ENCODE peak calls at places on chromosomes 6 and 20, in four cellular contexts. One of them, this sample, is unnamed.

GRCh38 chr6:138945354-138945753 is 42.7 kb downstream of the REPS1 start:
- DNase-seq in heart right ventricle: no peak
- DNase-seq in fibroblast of lung: no peak
- DNase-seq in bronchial epithelial cell: no peak
- DNase-seq in this sample: no peak

GRCh38 chr6:35170166-35170565 is 29.0 kb upstream of the TCP11 start:
- DNase-seq in heart right ventricle: no peak
- DNase-seq in fibroblast of lung: no peak
- DNase-seq in bronchial epithelial cell: no peak
- DNase-seq in this sample: no peak

GRCh38 chr6:75882734-75883133 is 133.7 kb downstream of the MYO6 start:
- DNase-seq in heart right ventricle: no peak
- DNase-seq in fibroblast of lung: peak; percentile 87
- DNase-seq in bronchial epithelial cell: peak; percentile 78
- DNase-seq in this sample: peak; percentile 9

GRCh38 chr6:53771780-53772624 is 22.8 kb upstream of the LRRC1 start:
- DNase-seq in heart right ventricle: no peak
- DNase-seq in fibroblast of lung: peak; percentile 51
- DNase-seq in bronchial epithelial cell: peak; percentile 86
- DNase-seq in this sample: peak; percentile 63

GRCh38 chr6:151379933-151380847 is 11.2 kb downstream of the ZBTB2 start:
- DNase-seq in heart right ventricle: no peak
- DNase-seq in fibroblast of lung: no peak
- DNase-seq in bronchial epithelial cell: no peak
- DNase-seq in this sample: no peak

GRCh38 chr20:54237544-54237943 is 29.7 kb downstream of the PFDN4 start:
- DNase-seq in heart right ventricle: no peak
- DNase-seq in fibroblast of lung: no peak
- DNase-seq in bronchial epithelial cell: no peak
- DNase-seq in this sample: no peak

GRCh38 chr20:34864216-34864615 is 8.4 kb downstream of the GGT7 start:
- DNase-seq in heart right ventricle: no peak
- DNase-seq in fibroblast of lung: no peak
- DNase-seq in bronchial epithelial cell: no peak
- DNase-seq in this sample: no peak

GRCh38 chr6:108123946-108124345 is 41.9 kb upstream of the NR2E1 start:
- DNase-seq in heart right ventricle: no peak
- DNase-seq in fibroblast of lung: no peak
- DNase-seq in bronchial epithelial cell: no peak
- DNase-seq in this sample: no peak

GRCh38 chr6:161444464-161444863 is 170.6 kb upstream of the AGPAT4 start:
- DNase-seq in heart right ventricle: peak; percentile 21
- DNase-seq in fibroblast of lung: peak; percentile 66
- DNase-seq in bronchial epithelial cell: peak; percentile 30
- DNase-seq in this sample: no peak

GRCh38 chr6:30824698-30825097 is 59.6 kb upstream of the DDR1 start:
- DNase-seq in heart right ventricle: no peak
- DNase-seq in fibroblast of lung: no peak
- DNase-seq in bronchial epithelial cell: no peak
- DNase-seq in this sample: no peak

GRCh38 chr6:134844120-134844519 is 105.8 kb downstream of the ALDH8A1 start:
- DNase-seq in heart right ventricle: no peak
- DNase-seq in fibroblast of lung: no peak
- DNase-seq in bronchial epithelial cell: no peak
- DNase-seq in this sample: no peak

GRCh38 chr6:166679566-166679965 is 52.5 kb upstream of the RPS6KA2 start:
- DNase-seq in heart right ventricle: no peak
- DNase-seq in fibroblast of lung: no peak
- DNase-seq in bronchial epithelial cell: no peak
- DNase-seq in this sample: no peak

GRCh38 chr6:138814179-138814834 is 18.4 kb downstream of the ECT2L start:
- DNase-seq in heart right ventricle: no peak
- DNase-seq in fibroblast of lung: no peak
- DNase-seq in bronchial epithelial cell: peak; percentile 59
- DNase-seq in this sample: no peak

GRCh38 chr6:169371344-169372144 is 117.9 kb upstream of the THBS2 start:
- DNase-seq in heart right ventricle: no peak
- DNase-seq in fibroblast of lung: peak; percentile 26
- DNase-seq in bronchial epithelial cell: no peak
- DNase-seq in this sample: no peak

DNA sequence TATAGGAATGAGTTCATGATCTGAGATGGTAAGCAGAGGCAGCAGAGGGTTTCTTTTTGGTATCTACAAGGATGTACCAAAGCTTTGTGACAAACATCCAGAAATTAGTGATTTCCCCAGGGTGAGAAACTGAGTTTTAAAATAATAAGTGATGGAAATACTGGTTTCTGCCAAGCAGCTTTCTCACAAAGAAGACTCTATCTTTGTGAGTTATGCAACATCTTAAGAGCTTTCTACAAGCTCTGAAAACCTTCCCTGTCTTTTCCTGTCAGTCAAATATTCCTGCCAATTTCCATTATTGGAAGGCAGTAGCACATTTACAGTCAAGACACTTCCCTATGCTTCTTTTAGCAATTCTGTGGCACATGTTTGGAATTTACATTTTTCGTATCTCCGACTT is 264.7 kb upstream of the SPTLC3 start:
- DNase-seq in heart right ventricle: no peak
- DNase-seq in fibroblast of lung: no peak
- DNase-seq in bronchial epithelial cell: no peak
- DNase-seq in this sample: no peak
- H3K27me3 ChIP-seq in heart right ventricle: no peaks in the 10 kb centered on the region
- H3K27me3 ChIP-seq in fibroblast of lung: no peaks in the 10 kb centered on the region
- H3K27me3 ChIP-seq in bronchial epithelial cell: no peaks in the 10 kb centered on the region
- H3K27me3 ChIP-seq in this sample: no peaks in the 10 kb centered on the region

GRCh38 chr6:149962461-149963211 is 1.1 kb upstream of the ULBP1 start:
- DNase-seq in heart right ventricle: no peak
- DNase-seq in fibroblast of lung: no peak
- DNase-seq in bronchial epithelial cell: no peak
- DNase-seq in this sample: no peak

GRCh38 chr6:149963212-149963461 is 606 bp upstream of the ULBP1 start:
- DNase-seq in heart right ventricle: no peak
- DNase-seq in fibroblast of lung: peak; percentile 59
- DNase-seq in bronchial epithelial cell: peak; percentile 20
- DNase-seq in this sample: peak; percentile 4

GRCh38 chr6:149961728-149962425 is 1.9 kb upstream of the ULBP1 start:
- DNase-seq in heart right ventricle: no peak
- DNase-seq in fibroblast of lung: no peak
- DNase-seq in bronchial epithelial cell: peak; percentile 28
- DNase-seq in this sample: no peak

GRCh38 chr6:149963462-149964242 is at the start of gene ULBP1:
- DNase-seq in heart right ventricle: peak; percentile 83
- DNase-seq in fibroblast of lung: peak; percentile 89
- DNase-seq in bronchial epithelial cell: peak; percentile 64
- DNase-seq in this sample: peak; percentile 35

DNA sequence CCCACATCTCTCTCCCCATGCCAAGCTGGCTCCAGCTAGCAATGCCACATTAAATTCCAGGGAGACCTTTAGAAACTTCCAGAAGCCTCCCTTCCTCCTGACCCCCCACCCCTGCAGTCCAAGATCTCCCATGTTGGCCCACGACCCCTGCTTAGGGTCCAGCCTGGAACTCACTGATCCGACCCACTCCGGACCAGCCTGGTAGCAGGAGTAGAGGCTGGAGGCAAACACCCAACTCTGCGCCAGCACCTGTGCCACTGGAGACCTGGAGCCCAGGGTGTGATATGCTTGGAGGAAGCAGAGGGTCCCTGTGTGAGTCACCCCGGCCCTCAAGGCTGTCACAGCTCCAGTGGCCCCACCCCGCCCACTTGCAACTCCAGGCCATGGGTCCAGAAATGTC is 3.3 kb upstream of the ULBP1 start:
- DNase-seq in heart right ventricle: no peak
- DNase-seq in fibroblast of lung: no peak
- DNase-seq in bronchial epithelial cell: no peak
- DNase-seq in this sample: no peak
- H3K27me3 ChIP-seq in heart right ventricle: peaks cover 85% of the 10 kb centered on the region
- H3K27me3 ChIP-seq in fibroblast of lung: peaks cover 30% of the 10 kb centered on the region
- H3K27me3 ChIP-seq in bronchial epithelial cell: peaks cover 23% of the 10 kb centered on the region
- H3K27me3 ChIP-seq in this sample: peaks cover 30% of the 10 kb centered on the region

GRCh38 chr20:62553136-62553837 is 77.5 kb upstream of the GATA5 start:
- DNase-seq in heart right ventricle: no peak
- DNase-seq in fibroblast of lung: no peak
- DNase-seq in bronchial epithelial cell: no peak
- DNase-seq in this sample: no peak
- H3K27me3 ChIP-seq in heart right ventricle: peaks cover 81% of the 10 kb centered on the region
- H3K27me3 ChIP-seq in fibroblast of lung: peaks cover 39% of the 10 kb centered on the region
- H3K27me3 ChIP-seq in bronchial epithelial cell: peaks cover 32% of the 10 kb centered on the region
- H3K27me3 ChIP-seq in this sample: peaks cover 36% of the 10 kb centered on the region

GRCh38 chr6:104813552-104813951 is 46.2 kb downstream of the HACE1 start:
- DNase-seq in heart right ventricle: no peak
- DNase-seq in fibroblast of lung: no peak
- DNase-seq in bronchial epithelial cell: no peak
- DNase-seq in this sample: no peak
- H3K27me3 ChIP-seq in heart right ventricle: no peaks in the 10 kb centered on the region
- H3K27me3 ChIP-seq in fibroblast of lung: no peaks in the 10 kb centered on the region
- H3K27me3 ChIP-seq in bronchial epithelial cell: no peaks in the 10 kb centered on the region
- H3K27me3 ChIP-seq in this sample: no peaks in the 10 kb centered on the region